ENCODE peak calls at places on chromosomes 12 and 14, in four cellular contexts. E, S, Y and C are unnamed samples.

GRCh38 chr14:36555998-36556743 is 26.2 kb downstream of the NKX2-8 start:
- DNase-seq in Y (no peak), S (no peak), E (no peak), C (no peak)

GRCh38 chr12:86389949-86390348 is 133.8 kb upstream of the MGAT4C start:
- DNase-seq in S (no peak), E (no peak), Y (no peak), C (no peak)

GRCh38 chr12:459430-460258 is at the start of gene B4GALNT3:
- DNase-seq in E (peak), S (no peak), Y (no peak), C (peak)

GRCh38 chr14:30669594-30669993 is 47.5 kb downstream of the SCFD1 start:
- DNase-seq in Y (no peak), S (no peak), E (no peak), C (no peak)

GRCh38 chr14:80955434-80955939 is at the start of gene TSHR:
- DNase-seq in Y (no peak), S (no peak), E (peak), C (no peak)

GRCh38 chr14:103204852-103205540 is 81.7 kb downstream of the TNFAIP2 start:
- DNase-seq in Y (no peak), E (no peak), S (no peak), C (peak)

GRCh38 chr12:57490126-57490525 is 2.3 kb downstream of the MARS1 start:
- DNase-seq in E (no peak), Y (no peak), S (no peak), C (no peak)

GRCh38 chr14:86521032-86521730 is 991.2 kb downstream of the FLRT2 start:
- DNase-seq in Y (no peak), S (no peak), E (no peak), C (no peak)

GRCh38 chr14:23443881-23444280 is 8.4 kb upstream of the MYH7 start:
- DNase-seq in S (no peak), E (no peak), Y (no peak), C (no peak)

GRCh38 chr12:102816816-102817434 is 100.1 kb downstream of the PAH start:
- DNase-seq in S (no peak), Y (peak), E (no peak), C (peak)

GRCh38 chr12:3003593-3003992 is 44.4 kb downstream of the TEAD4 start:
- DNase-seq in Y (no peak), E (peak), S (no peak), C (no peak)

GRCh38 chr14:33836203-33836894 is 114.5 kb downstream of the EGLN3 start:
- DNase-seq in Y (no peak), E (no peak), S (no peak), C (peak)

GRCh38 chr12:23204933-23205778 is 580.2 kb downstream of the ETNK1 start:
- DNase-seq in Y (peak), S (peak), E (no peak), C (peak)

GRCh38 chr12:50924439-50925341 is 27.7 kb upstream of the HIGD1C start:
- DNase-seq in S (peak), E (no peak), Y (peak), C (peak)

DNA sequence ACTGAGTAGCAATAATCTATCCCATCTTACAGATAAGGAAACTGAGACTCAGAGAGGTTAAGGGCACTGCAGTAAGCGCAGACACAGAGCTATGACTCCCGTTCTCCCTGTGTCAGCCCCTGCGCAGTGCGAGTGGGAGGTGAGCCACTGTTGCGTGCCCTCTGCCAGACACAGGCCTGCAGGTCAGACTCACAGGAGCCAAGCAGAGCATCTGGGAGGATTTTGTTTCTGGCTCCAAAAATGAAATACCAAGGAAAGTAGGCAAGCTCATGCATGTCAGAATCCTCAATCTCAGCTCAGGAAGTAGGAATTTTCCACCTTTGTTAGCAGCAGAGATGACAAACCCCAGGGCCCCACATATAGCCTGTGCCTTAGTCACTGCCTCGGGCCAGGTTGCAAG is 11.2 kb downstream of the BDKRB2 start:
- DNase-seq in S (no peak), Y (no peak), E (no peak), C (no peak)
- TF ChIP-seq NR2C2 in S (no peak), Y (no peak), E (no peak), C (no peak)

GRCh38 chr12:123269395-123269892 is 2.2 kb downstream of the CDK2AP1 start:
- DNase-seq in S (no peak), Y (peak), E (peak), C (peak)
- TF ChIP-seq NR2C2 in S (no peak), Y (no peak), E (no peak), C (no peak)

GRCh38 chr12:112941528-112942335 is 3.5 kb downstream of the OAS3 start:
- DNase-seq in E (no peak), Y (no peak), S (no peak), C (no peak)

GRCh38 chr12:112946236-112947000 is 8.1 kb downstream of the OAS3 start:
- DNase-seq in S (no peak), E (no peak), Y (no peak), C (no peak)

GRCh38 chr12:112942572-112942971 is 4.3 kb downstream of the OAS3 start:
- DNase-seq in S (no peak), Y (no peak), E (no peak), C (no peak)

GRCh38 chr12:112945515-112945914 is 7.2 kb downstream of the OAS3 start:
- DNase-seq in S (no peak), Y (no peak), E (no peak), C (no peak)

GRCh38 chr12:112944028-112944690 is 5.9 kb downstream of the OAS3 start:
- DNase-seq in S (no peak), E (no peak), Y (no peak), C (no peak)
- TF ChIP-seq NR2C2 in S (no peak), E (no peak), Y (no peak), C (no peak)

GRCh38 chr14:77076118-77076631 is 21.9 kb upstream of the CIPC start:
- DNase-seq in E (no peak), S (no peak), Y (peak), C (no peak)
- TF ChIP-seq NR2C2 in E (no peak), S (no peak), Y (no peak), C (no peak)

GRCh38 chr14:77004711-77005460 is 23.6 kb downstream of the IRF2BPL start:
- DNase-seq in S (no peak), Y (no peak), E (no peak), C (no peak)
- TF ChIP-seq NR2C2 in S (no peak), Y (no peak), E (no peak), C (no peak)

GRCh38 chr14:94921870-94922585 is 152.1 kb upstream of the GSC start:
- DNase-seq in S (no peak), Y (no peak), E (no peak), C (no peak)

GRCh38 chr14:94923771-94924170 is 153.9 kb upstream of the GSC start:
- DNase-seq in Y (no peak), S (no peak), E (no peak), C (no peak)

GRCh38 chr14:94925416-94925815 is 155.5 kb upstream of the GSC start:
- DNase-seq in Y (no peak), S (no peak), E (no peak), C (no peak)

GRCh38 chr14:94924189-94924588 is 154.3 kb upstream of the GSC start:
- DNase-seq in E (no peak), S (no peak), Y (no peak), C (no peak)

GRCh38 chr14:94922595-94923239 is 152.8 kb upstream of the GSC start:
- DNase-seq in Y (no peak), E (no peak), S (no peak), C (no peak)
- TF ChIP-seq NR2C2 in Y (no peak), E (no peak), S (no peak), C (no peak)

DNA sequence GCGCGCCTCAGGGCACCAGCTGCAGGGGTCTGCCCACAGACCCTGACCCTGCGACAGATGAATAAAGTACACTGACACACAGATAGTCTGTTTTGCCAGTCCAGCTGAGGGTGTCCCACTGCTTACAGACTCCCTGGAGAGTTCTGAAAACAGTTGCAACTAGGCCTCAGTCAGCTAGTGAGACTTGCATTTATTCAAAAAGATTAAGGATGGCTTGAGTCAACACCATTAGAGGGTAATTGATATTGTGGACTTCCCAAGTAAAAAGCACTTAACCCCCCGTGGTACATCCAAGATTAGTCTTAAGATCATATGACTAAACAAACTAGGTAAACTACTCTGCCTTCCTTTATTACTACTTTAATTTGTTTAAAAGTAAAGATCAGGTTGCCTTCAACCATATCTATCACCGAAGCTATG is 11.1 kb upstream of the PSEN1 start:
- DNase-seq in S (no peak), E (no peak), Y (no peak), C (no peak)
- TF ChIP-seq NR2C2 in S (no peak), E (no peak), Y (no peak), C (no peak)